ENCODE peak calls at places on chromosome 6, in five cellular contexts. V is caudate nucleus; J is activated T-cell treated with anti-CD3 and anti-CD28 coated beads, Interleukin-2, amount 50 U/mL, for 4 hours; E is activated CD8-positive, alpha-beta T cell treated with anti-CD3 and anti-CD28 coated beads for 36 hours; G is activated CD4-positive, alpha-beta T cell treated with anti-CD3 and anti-CD28 coated beads, Interleukin-2, amount 50 U/mL, for 1 hour. B is an unnamed sample.

GRCh38 chr6:123201869-123202372 is 205.9 kb downstream of the CLVS2 start:
- DNase-seq in E (no peak), J (no peak), G (no peak), V (no peak), B (no peak)

GRCh38 chr6:101422811-101423210 is 29.3 kb downstream of the GRIK2 start:
- DNase-seq in J (no peak), E (no peak), G (no peak), V (no peak), B (no peak)

GRCh38 chr6:143545976-143546547 is 34.5 kb upstream of the FUCA2 start:
- DNase-seq in J (no peak), V (no peak), E (no peak), G (no peak), B (no peak)

GRCh38 chr6:49530141-49530775 is 20.2 kb upstream of the C6orf141 start:
- DNase-seq in E (no peak), V (no peak), J (no peak), G (no peak), B (no peak)

GRCh38 chr6:11692451-11693376 is 85.9 kb downstream of the ADTRP start:
- DNase-seq in V (no peak), J (no peak), E (peak), G (no peak), B (no peak)

GRCh38 chr6:100808638-100809275 is 72.4 kb downstream of the ASCC3 start:
- DNase-seq in E (no peak), V (no peak), G (no peak), J (no peak), B (no peak)

GRCh38 chr6:95576218-95576617 is 1.1 kb upstream of the MANEA start:
- DNase-seq in G (no peak), E (no peak), J (no peak), V (no peak), B (no peak)

GRCh38 chr6:27049863-27050781 is 197.4 kb upstream of the PRSS16 start:
- DNase-seq in G (no peak), J (no peak), E (no peak), V (no peak), B (no peak)

B was measured in amygdala.